ENCODE peak calls at places on chromosome 21, in seven cellular contexts. L is H9, D is trophoblast cell, S is H1, F is IMR-90, V is mesendoderm, U is mesenchymal stem cell. T is an unnamed sample.

GRCh38 chr21:39843916-39844315 is 23.3 kb upstream of the PCP4 start:
- DNase-seq in S (no peak), D (no peak), U (no peak), V (no peak), F (no peak), L (no peak), T (no peak)

GRCh38 chr21:23644768-23645167 is 1962.5 kb downstream of the MRPL39 start:
- DNase-seq in L (no peak), V (no peak), F (no peak), U (no peak), S (no peak), D (no peak), T (no peak)

GRCh38 chr21:21722736-21723135 is 724.5 kb downstream of the NCAM2 start:
- DNase-seq in L (no peak), S (no peak), F (peak; percentile 11), D (no peak), U (no peak), V (no peak), T (no peak)

GRCh38 chr21:38699048-38699447 is 106.7 kb upstream of the ETS2 start:
- DNase-seq in F (no peak), L (peak; percentile 46), D (peak; percentile 38), U (no peak), S (peak; percentile 63), V (peak; percentile 47), T (no peak)

GRCh38 chr21:24658016-24658415 is 949.3 kb downstream of the MRPL39 start:
- DNase-seq in S (no peak), F (no peak), U (no peak), D (peak; percentile 8), L (no peak), V (peak; percentile 7), T (no peak)

GRCh38 chr21:36450511-36450910 is 29.4 kb downstream of the CLDN14 start:
- DNase-seq in F (peak; percentile 69), D (no peak), V (no peak), L (no peak), U (no peak), S (no peak), T (no peak)

GRCh38 chr21:46151989-46152938 is 3.1 kb downstream of the FTCD start:
- DNase-seq in F (no peak), D (no peak), U (no peak), S (peak; percentile 46), V (no peak), L (peak; percentile 24), T (no peak)

GRCh38 chr21:17650301-17650700 is 37.6 kb upstream of the BTG3 start:
- DNase-seq in D (no peak), F (no peak), S (no peak), V (no peak), U (no peak), L (no peak), T (no peak)

GRCh38 chr21:42969193-42969600 is 5.2 kb upstream of the PKNOX1 start:
- DNase-seq in F (no peak), V (peak; percentile 83), L (no peak), D (peak; percentile 70), U (no peak), S (no peak), T (no peak)

GRCh38 chr21:39003982-39004775 is 179.1 kb downstream of the PSMG1 start:
- DNase-seq in U (peak; percentile 84), D (peak; percentile 79), F (peak; percentile 89), V (peak; percentile 51), S (no peak), L (no peak), T (no peak)

GRCh38 chr21:26082549-26082948 is 88.0 kb downstream of the APP start:
- DNase-seq in F (no peak), D (no peak), S (no peak), V (peak; percentile 94), L (peak; percentile 45), U (no peak), T (no peak)

GRCh38 chr21:38272215-38272614 is 15.4 kb downstream of the KCNJ15 start:
- DNase-seq in V (no peak), L (no peak), S (no peak), F (no peak), U (no peak), D (no peak), T (no peak)

GRCh38 chr21:17045214-17045835 is 467.5 kb upstream of the CXADR start:
- DNase-seq in S (no peak), V (peak; percentile 30), F (peak; percentile 15), L (no peak), D (peak; percentile 22), U (peak; percentile 11), T (no peak)

GRCh38 chr21:16794944-16795343 is 717.9 kb upstream of the CXADR start:
- DNase-seq in D (peak; percentile 59), V (peak; percentile 11), F (peak; percentile 95), U (peak; percentile 81), L (no peak), S (no peak), T (no peak)

GRCh38 chr21:41885341-41886024 is 6.3 kb upstream of the PRDM15 start:
- DNase-seq in F (peak; percentile 53), D (no peak), L (no peak), S (no peak), V (no peak), U (peak; percentile 51), T (no peak)

GRCh38 chr21:39728341-39728740 is 16.6 kb upstream of the IGSF5 start:
- DNase-seq in V (no peak), D (peak; percentile 97), S (no peak), L (no peak), F (no peak), U (no peak), T (no peak)

GRCh38 chr21:9839011-9839661 is 682.2 kb upstream of the TPTE start:
- DNase-seq in U (no peak), S (no peak), V (no peak), L (peak; percentile 31), D (no peak), F (no peak), T (no peak)

GRCh38 chr21:42199488-42200463 is 19.2 kb upstream of the ABCG1 start:
- DNase-seq in F (peak; percentile 77), D (peak; percentile 81), V (peak; percentile 18), S (no peak), U (peak; percentile 66), L (no peak), T (no peak)

GRCh38 chr21:26366781-26367180 is 196.2 kb upstream of the APP start:
- DNase-seq in V (no peak), F (no peak), U (peak; percentile 6), D (no peak), S (no peak), L (no peak), T (no peak)

GRCh38 chr21:20946701-20947100 is 51.5 kb upstream of the NCAM2 start:
- DNase-seq in D (no peak), S (no peak), U (no peak), V (no peak), L (no peak), F (no peak), T (no peak)

GRCh38 chr21:37450385-37451044 is 83.9 kb downstream of the DYRK1A start:
- DNase-seq in D (no peak), F (peak; percentile 58), L (no peak), S (no peak), U (peak; percentile 67), V (no peak), T (no peak)

GRCh38 chr21:42672699-42673458 is 19.5 kb downstream of the PDE9A start:
- DNase-seq in S (no peak), F (peak; percentile 29), L (no peak), V (peak; percentile 47), U (peak; percentile 96), D (peak; percentile 52), T (peak; percentile 26)

GRCh38 chr21:32713726-32714125 is 14.1 kb downstream of the SYNJ1 start:
- DNase-seq in D (peak; percentile 82), S (no peak), F (no peak), U (no peak), V (no peak), L (no peak), T (no peak)
- H4K8ac ChIP-seq in D (no peak overlapping the region), S (no peak overlapping the region), F (no peak overlapping the region), U (no peak overlapping the region), V (no peak overlapping the region), L (no peak overlapping the region), T (no peak overlapping the region)

GRCh38 chr21:31786164-31786920 is 54.4 kb upstream of the SCAF4 start:
- DNase-seq in L (no peak), D (peak; percentile 98), S (no peak), F (no peak), U (no peak), V (no peak), T (no peak)
- H4K8ac ChIP-seq in L (no peak overlapping the region), D (no peak overlapping the region), S (no peak overlapping the region), F (no peak overlapping the region), U (no peak overlapping the region), V (no peak overlapping the region), T (no peak overlapping the region)

GRCh38 chr21:29243188-29243587 is 55.5 kb upstream of the BACH1 start:
- DNase-seq in F (no peak), L (no peak), S (no peak), V (no peak), D (no peak), U (no peak), T (no peak)
- H4K8ac ChIP-seq in F (no peak overlapping the region), L (no peak overlapping the region), S (no peak overlapping the region), V (no peak overlapping the region), D (no peak overlapping the region), U (no peak overlapping the region), T (no peak overlapping the region)

GRCh38 chr21:31416465-31416864 is 72.4 kb upstream of the TIAM1 start:
- DNase-seq in V (no peak), F (no peak), S (no peak), U (no peak), L (no peak), D (peak; percentile 13), T (no peak)
- H4K8ac ChIP-seq in V (no peak overlapping the region), F (no peak overlapping the region), S (no peak overlapping the region), U (no peak overlapping the region), L (no peak overlapping the region), D (no peak overlapping the region), T (no peak overlapping the region)

GRCh38 chr21:34129039-34129891 is 55.9 kb downstream of the MRPS6 start:
- DNase-seq in V (peak; percentile 87), S (peak; percentile 50), D (peak; percentile 19), L (peak; percentile 58), F (peak; percentile 92), U (peak; percentile 93), T (peak; percentile 42)
- H4K8ac ChIP-seq in V (no peak overlapping the region), S (no peak overlapping the region), D (peak overlapping the region; percentile 32), L (no peak overlapping the region), F (peak overlapping the region; percentile 18), U (no peak overlapping the region), T (no peak overlapping the region)

GRCh38 chr21:44884059-44884458 is 10.6 kb upstream of the PTTG1IP start:
- DNase-seq in D (no peak), U (no peak), V (no peak), S (no peak), F (no peak), L (no peak), T (no peak)

GRCh38 chr21:44883250-44883649 is 9.8 kb upstream of the PTTG1IP start:
- DNase-seq in S (no peak), F (no peak), D (no peak), U (no peak), V (no peak), L (no peak), T (no peak)

GRCh38 chr21:44880762-44881585 is 7.5 kb upstream of the PTTG1IP start:
- DNase-seq in F (peak; percentile 71), S (no peak), D (peak; percentile 66), L (no peak), V (no peak), U (peak; percentile 75), T (no peak)

GRCh38 chr21:44878053-44878982 is 4.8 kb upstream of the PTTG1IP start:
- DNase-seq in S (no peak), V (no peak), U (peak; percentile 37), L (no peak), F (peak; percentile 37), D (peak; percentile 48), T (no peak)

GRCh38 chr21:44881586-44881939 is 8.1 kb upstream of the PTTG1IP start:
- DNase-seq in D (no peak), F (no peak), V (no peak), U (no peak), S (no peak), L (no peak), T (no peak)
- H4K8ac ChIP-seq in D (no peak overlapping the region), F (no peak overlapping the region), V (no peak overlapping the region), U (no peak overlapping the region), S (no peak overlapping the region), L (no peak overlapping the region), T (no peak overlapping the region)

T was measured in neuronal stem cell.